ENCODE peak calls at places on chromosomes 3 and 15, in five cellular contexts. O is foreskin fibroblast, R is A673, V is GM20000, C is tibial artery. K is an unnamed sample.

GRCh38 chr15:31305375-31305774 is 21.3 kb upstream of the KLF13 start:
- DNase-seq in C (no peak), O (no peak), V (peak; percentile 2), R (no peak), K (no peak)

GRCh38 chr3:106512846-106513245 is 644.0 kb upstream of the CBLB start:
- DNase-seq in O (no peak), V (no peak), C (no peak), R (no peak), K (no peak)

GRCh38 chr3:22245122-22245521 is 494.1 kb upstream of the ZNF385D start:
- DNase-seq in R (no peak), O (peak; percentile 84), C (peak; percentile 33), V (no peak), K (no peak)

GRCh38 chr3:37694236-37694635 is 167.4 kb upstream of the CTDSPL start:
- DNase-seq in C (no peak), O (no peak), V (no peak), R (no peak), K (no peak)

GRCh38 chr15:72994778-72995177 is 57.5 kb upstream of the NEO1 start:
- DNase-seq in C (peak; percentile 31), V (no peak), O (no peak), R (peak; percentile 26), K (no peak)

GRCh38 chr15:28886431-28887343 is 913 bp downstream of the APBA2 start:
- DNase-seq in V (no peak), R (no peak), O (no peak), C (no peak), K (no peak)

GRCh38 chr3:46233194-46233593 is 9.1 kb upstream of the CCR3 start:
- DNase-seq in R (no peak), C (no peak), O (no peak), V (no peak), K (no peak)

GRCh38 chr15:25793354-25794050 is 69.6 kb downstream of the ATP10A start:
- DNase-seq in C (no peak), O (no peak), V (peak; percentile 50), R (no peak), K (no peak)

GRCh38 chr15:71344316-71344715 is 229.0 kb downstream of the THSD4 start:
- DNase-seq in R (no peak), O (no peak), V (no peak), C (no peak), K (no peak)

GRCh38 chr15:50251638-50252182 is 13.8 kb downstream of the HDC start:
- DNase-seq in C (no peak), R (no peak), V (no peak), O (no peak), K (no peak)

GRCh38 chr3:59995563-59995962 is 945.7 kb upstream of the CFAP20DC start:
- DNase-seq in R (no peak), O (no peak), C (no peak), V (no peak), K (no peak)

GRCh38 chr3:105526349-105527111 is 159.8 kb downstream of the ALCAM start:
- DNase-seq in O (peak; percentile 26), V (no peak), C (no peak), R (no peak), K (no peak)

GRCh38 chr3:184002469-184002868 is 15.2 kb downstream of the ABCC5 start:
- DNase-seq in R (no peak), O (no peak), C (no peak), V (no peak), K (no peak)

GRCh38 chr3:28544831-28545230 is 196.2 kb upstream of the AZI2 start:
- DNase-seq in V (no peak), R (no peak), O (no peak), C (no peak), K (no peak)

GRCh38 chr3:8494332-8494731 is 7.3 kb upstream of the LMCD1 start:
- DNase-seq in R (no peak), O (no peak), C (no peak), V (no peak), K (no peak)

GRCh38 chr3:38728008-38728407 is 78.5 kb upstream of the SCN5A start:
- DNase-seq in O (no peak), C (no peak), V (no peak), R (no peak), K (no peak)

GRCh38 chr3:169243122-169243521 is 420.4 kb downstream of the MECOM start:
- DNase-seq in V (no peak), C (no peak), O (no peak), R (peak; percentile 83), K (no peak)

GRCh38 chr15:77019476-77020331 is 24.8 kb downstream of the PSTPIP1 start:
- DNase-seq in C (no peak), R (no peak), V (no peak), O (no peak), K (no peak)

GRCh38 chr3:42960282-42960681 is 18.8 kb upstream of the GASK1A start:
- DNase-seq in C (no peak), O (no peak), R (no peak), V (no peak), K (no peak)

GRCh38 chr3:29468150-29468549 is 187.3 kb downstream of the RBMS3 start:
- DNase-seq in O (peak; percentile 26), V (no peak), R (no peak), C (no peak), K (no peak)

GRCh38 chr3:124174910-124175874 is 183.3 kb upstream of the ROPN1 start:
- DNase-seq in V (no peak), C (no peak), R (no peak), O (no peak), K (no peak)

GRCh38 chr3:58249358-58250092 is 11.9 kb downstream of the ABHD6 start:
- DNase-seq in R (no peak), C (no peak), O (no peak), V (no peak), K (no peak)

GRCh38 chr15:60889006-60889405 is 340.1 kb downstream of the RORA start:
- DNase-seq in C (no peak), V (no peak), O (no peak), R (no peak), K (no peak)

GRCh38 chr3:128794067-128794768 is 68.2 kb downstream of the RAB7A start:
- DNase-seq in C (no peak), V (no peak), R (peak; percentile 71), O (peak; percentile 78), K (no peak)

GRCh38 chr3:113018461-113019181 is 27.8 kb downstream of the GTPBP8 start:
- DNase-seq in R (peak; percentile 71), O (no peak), V (no peak), C (no peak), K (no peak)

GRCh38 chr3:29627136-29628117 is 346.6 kb downstream of the RBMS3 start:
- DNase-seq in O (no peak), C (no peak), V (no peak), R (no peak), K (no peak)

GRCh38 chr3:66326340-66326739 is 105.5 kb downstream of the SLC25A26 start:
- DNase-seq in C (no peak), O (no peak), R (no peak), V (no peak), K (no peak)

GRCh38 chr3:39154323-39155021 is 1.1 kb upstream of the CSRNP1 start:
- DNase-seq in O (no peak), R (peak; percentile 13), V (no peak), C (no peak), K (no peak)

GRCh38 chr15:42826251-42826890 is 89.4 kb upstream of the CDAN1 start:
- DNase-seq in V (no peak), R (no peak), C (no peak), O (no peak), K (no peak)

GRCh38 chr3:138389841-138390581 is 41.6 kb downstream of the MRAS start:
- DNase-seq in C (no peak), O (peak; percentile 64), V (no peak), R (peak; percentile 4), K (no peak)

GRCh38 chr15:88454867-88455810 is 12.0 kb downstream of the MRPL46 start:
- DNase-seq in V (peak; percentile 50), O (peak; percentile 75), C (no peak), R (peak; percentile 81), K (no peak)

GRCh38 chr15:57345584-57345983 is 30.7 kb upstream of the CGNL1 start:
- DNase-seq in V (no peak), R (peak; percentile 40), O (no peak), C (no peak), K (no peak)
- TF ChIP-seq CTCF in V (no peak), R (peak; percentile 52), O (peak; percentile 24), C (no peak), K (no peak)

GRCh38 chr3:115632026-115632425 is 8.7 kb downstream of the GAP43 start:
- DNase-seq in O (no peak), R (no peak), C (no peak), V (no peak), K (no peak)
- TF ChIP-seq CTCF in O (no peak), R (no peak), C (no peak), V (no peak), K (no peak)

DNA sequence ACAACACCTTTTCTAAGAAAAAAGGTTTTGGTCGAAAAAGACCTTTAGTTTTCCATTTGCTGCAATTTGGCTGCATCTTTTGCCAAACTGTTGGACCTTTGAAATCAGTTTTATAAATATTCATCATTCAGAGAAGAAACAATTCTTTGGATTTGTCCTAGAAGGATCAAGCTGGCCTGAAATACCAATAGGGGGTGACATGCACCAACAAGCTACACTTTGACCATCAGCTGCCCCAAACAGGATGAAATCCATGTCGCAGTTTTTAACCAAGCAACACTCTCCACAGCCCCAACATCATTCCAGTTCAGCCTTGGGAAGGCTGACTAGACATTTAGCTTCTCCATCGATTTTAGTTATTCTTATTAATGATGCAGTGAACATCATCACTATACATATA is 9.8 kb downstream of the RPL15 start:
- DNase-seq in R (no peak), C (no peak), O (no peak), V (no peak), K (no peak)
- TF ChIP-seq CTCF in R (peak; percentile 22), C (peak; percentile 12), O (no peak), V (no peak), K (no peak)

GRCh38 chr3:47781685-47782537 is at the start of gene SMARCC1:
- DNase-seq in V (peak; percentile 97), O (peak; percentile 98), R (peak; percentile 93), C (peak; percentile 97), K (peak; percentile 83)
- TF ChIP-seq CTCF in V (no peak), O (no peak), R (no peak), C (peak; percentile 31), K (no peak)

GRCh38 chr15:98568382-98569017 is 79.8 kb upstream of the IGF1R start:
- DNase-seq in V (no peak), R (no peak), O (peak; percentile 10), C (no peak), K (no peak)
- TF ChIP-seq CTCF in V (no peak), R (peak; percentile 44), O (peak; percentile 38), C (peak; percentile 18), K (no peak)

K was measured in omental fat pad.